ENCODE peak calls at places on chromosomes 6 and 20, in four cellular contexts. P is mucosa of gallbladder, K is NCI-H1105, Q is germinal center. C is an unnamed sample.

GRCh38 chr20:48754269-48754668 is 73.5 kb downstream of the PREX1 start:
- DNase-seq in P (no peak), K (no peak), Q (peak), C (peak)

GRCh38 chr20:58697867-58698703 is 5.5 kb downstream of the NPEPL1 start:
- DNase-seq in P (no peak), K (no peak), Q (no peak), C (peak)

GRCh38 chr20:64236137-64237088 is 19.1 kb upstream of the PCMTD2 start:
- DNase-seq in P (no peak), K (no peak), Q (no peak), C (no peak)

GRCh38 chr6:27829453-27830211 is 82.6 kb downstream of the OR2B2 start:
- DNase-seq in P (no peak), K (no peak), Q (no peak), C (no peak)

GRCh38 chr20:33373735-33374605 is 27.3 kb downstream of the CDK5RAP1 start:
- DNase-seq in P (no peak), K (no peak), Q (no peak), C (no peak)

GRCh38 chr6:170007468-170008240 is 256.2 kb downstream of the ERMARD start:
- DNase-seq in P (no peak), K (peak), Q (no peak), C (peak)

GRCh38 chr20:3751664-3752385 is 15.7 kb downstream of the ADISSP start:
- DNase-seq in P (no peak), K (peak), Q (peak), C (no peak)

GRCh38 chr6:143000771-143001170 is 55.8 kb upstream of the HIVEP2 start:
- DNase-seq in P (no peak), K (no peak), Q (no peak), C (no peak)

GRCh38 chr20:45044084-45044573 is 56.8 kb downstream of the KCNS1 start:
- DNase-seq in P (peak), K (peak), Q (peak), C (no peak)

GRCh38 chr6:39047434-39048327 is 900 bp upstream of the GLP1R start:
- DNase-seq in P (no peak), K (no peak), Q (no peak), C (no peak)

GRCh38 chr6:110971458-110971857 is 10.4 kb upstream of the RPF2 start:
- DNase-seq in P (no peak), K (no peak), Q (no peak), C (no peak)

GRCh38 chr20:32521780-32522524 is 63.2 kb downstream of the NOL4L start:
- DNase-seq in P (peak), K (peak), Q (peak), C (peak)

GRCh38 chr20:6122873-6123649 is at the start of gene FERMT1:
- DNase-seq in P (peak), K (peak), Q (peak), C (peak)

GRCh38 chr6:108744996-108745395 is 103.2 kb upstream of the ARMC2 start:
- DNase-seq in P (no peak), K (no peak), Q (no peak), C (no peak)

GRCh38 chr6:117206951-117207687 is 58.2 kb upstream of the VGLL2 start:
- DNase-seq in P (no peak), K (no peak), Q (no peak), C (no peak)

GRCh38 chr6:71888720-71889340 is 2.5 kb downstream of the RIMS1 start:
- DNase-seq in P (no peak), K (no peak), Q (no peak), C (no peak)

GRCh38 chr20:13422637-13423036 is 201.6 kb downstream of the ISM1 start:
- DNase-seq in P (no peak), K (no peak), Q (no peak), C (no peak)

GRCh38 chr6:109984410-109984809 is 6.3 kb downstream of the GPR6 start:
- DNase-seq in P (no peak), K (no peak), Q (no peak), C (no peak)

GRCh38 chr20:32687180-32687532 is 13.4 kb upstream of the C20orf203 start:
- DNase-seq in P (no peak), K (no peak), Q (no peak), C (no peak)

GRCh38 chr6:101259446-101259845 is 134.1 kb upstream of the GRIK2 start:
- DNase-seq in P (no peak), K (no peak), Q (no peak), C (no peak)

GRCh38 chr6:122406187-122406586 is 6.7 kb downstream of the HSF2 start:
- DNase-seq in P (no peak), K (no peak), Q (no peak), C (no peak)

GRCh38 chr6:164121527-164121926 is 707.0 kb downstream of the QKI start:
- DNase-seq in P (no peak), K (no peak), Q (no peak), C (no peak)

GRCh38 chr20:21665687-21666446 is 39.6 kb upstream of the PAX1 start:
- DNase-seq in P (no peak), K (no peak), Q (no peak), C (no peak)

GRCh38 chr6:13761361-13762036 is 49.9 kb upstream of the RANBP9 start:
- DNase-seq in P (no peak), K (no peak), Q (no peak), C (no peak)

GRCh38 chr6:19587238-19587942 is 249.8 kb upstream of the ID4 start:
- DNase-seq in P (no peak), K (no peak), Q (no peak), C (no peak)

GRCh38 chr6:42230320-42231034 is 12.8 kb upstream of the MRPS10 start:
- DNase-seq in P (no peak), K (no peak), Q (no peak), C (no peak)

GRCh38 chr6:43020847-43021246 is 576 bp upstream of the RRP36 start:
- DNase-seq in P (no peak), K (no peak), Q (peak), C (no peak)

GRCh38 chr6:1702580-1703051 is 92.9 kb downstream of the FOXC1 start:
- DNase-seq in P (no peak), K (no peak), Q (no peak), C (no peak)

GRCh38 chr20:29472606-29473005 is 1784.9 kb upstream of the DEFB115 start:
- DNase-seq in P (no peak), K (no peak), Q (no peak), C (no peak)

GRCh38 chr6:30864325-30864724 is 20.0 kb upstream of the DDR1 start:
- DNase-seq in P (no peak), K (no peak), Q (no peak), C (no peak)

GRCh38 chr20:36792422-36792821 is 18.9 kb upstream of the DSN1 start:
- DNase-seq in P (no peak), K (peak), Q (peak), C (no peak)

GRCh38 chr6:44672838-44673237 is 285.3 kb downstream of the CDC5L start:
- DNase-seq in P (no peak), K (no peak), Q (no peak), C (no peak)

GRCh38 chr6:7143161-7143974 is 35.6 kb downstream of the RREB1 start:
- DNase-seq in P (no peak), K (peak), Q (no peak), C (no peak)

GRCh38 chr6:16564430-16564829 is 196.8 kb downstream of the ATXN1 start:
- DNase-seq in P (no peak), K (no peak), Q (no peak), C (no peak)

GRCh38 chr6:80132942-80133517 is 26.6 kb downstream of the BCKDHB start:
- DNase-seq in P (peak), K (peak), Q (no peak), C (no peak)

GRCh38 chr20:43583982-43584432 is 6.7 kb upstream of the IFT52 start:
- DNase-seq in P (peak), K (no peak), Q (no peak), C (peak)

GRCh38 chr6:111591370-111591900 is 14.2 kb downstream of the TRAF3IP2 start:
- DNase-seq in P (peak), K (no peak), Q (no peak), C (peak)

GRCh38 chr6:108736832-108737231 is 111.4 kb upstream of the ARMC2 start:
- DNase-seq in P (no peak), K (no peak), Q (no peak), C (peak)